ENCODE peak calls at places on chromosomes 6 and 20, in nine cellular contexts. N is dorsolateral prefrontal cortex, G is HFF-Myc, W is tibial nerve, A is AG04449, O is GM13976, F is RWPE1, L is astrocyte of the cerebellum, H is glutamatergic neuron. M is an unnamed sample.

GRCh38 chr6:151370509-151371078 is 20.8 kb downstream of the ZBTB2 start:
- DNase-seq in N (no peak), G (no peak), W (no peak), A (peak), O (no peak), F (no peak), L (no peak), H (no peak), M (no peak)

GRCh38 chr6:10416863-10417641 is 2.2 kb upstream of the TFAP2A start:
- DNase-seq in N (peak), G (no peak), W (no peak), A (no peak), O (no peak), F (no peak), L (no peak), H (peak), M (no peak)

GRCh38 chr6:90849686-90850085 is 262.8 kb upstream of the MAP3K7 start:
- DNase-seq in N (no peak), G (no peak), W (no peak), A (no peak), O (no peak), F (no peak), L (no peak), H (no peak), M (no peak)

GRCh38 chr6:51813904-51814303 is 273.5 kb downstream of the PKHD1 start:
- DNase-seq in N (no peak), G (no peak), W (no peak), A (no peak), O (no peak), F (no peak), L (no peak), H (no peak), M (no peak)

GRCh38 chr6:90005048-90005827 is 111.0 kb downstream of the GJA10 start:
- DNase-seq in N (no peak), G (no peak), W (peak), A (no peak), O (no peak), F (no peak), L (no peak), H (no peak), M (no peak)

GRCh38 chr6:42313038-42313437 is 95.4 kb upstream of the MRPS10 start:
- DNase-seq in N (peak), G (no peak), W (no peak), A (no peak), O (no peak), F (no peak), L (no peak), H (no peak), M (no peak)

GRCh38 chr20:40472905-40473304 is 216.1 kb downstream of the MAFB start:
- DNase-seq in N (no peak), G (no peak), W (no peak), A (no peak), O (no peak), F (no peak), L (no peak), H (no peak), M (no peak)

GRCh38 chr20:1824834-1825233 is 70.4 kb upstream of the SIRPA start:
- DNase-seq in N (no peak), G (no peak), W (no peak), A (no peak), O (no peak), F (no peak), L (no peak), H (no peak), M (no peak)

GRCh38 chr6:18328549-18328922 is 58.6 kb upstream of the RNF144B start:
- DNase-seq in N (no peak), G (no peak), W (no peak), A (no peak), O (no peak), F (no peak), L (no peak), H (no peak), M (no peak)

GRCh38 chr6:30717129-30717844 is at the start of gene MDC1:
- DNase-seq in N (peak), G (peak), W (peak), A (peak), O (peak), F (peak), L (peak), H (peak), M (peak)

GRCh38 chr6:47362857-47363461 is 53.3 kb upstream of the TNFRSF21 start:
- DNase-seq in N (no peak), G (no peak), W (no peak), A (no peak), O (no peak), F (no peak), L (no peak), H (no peak), M (no peak)

GRCh38 chr6:144805049-144805448 is 519.9 kb downstream of the UTRN start:
- DNase-seq in N (no peak), G (no peak), W (no peak), A (no peak), O (no peak), F (no peak), L (no peak), H (no peak), M (no peak)

GRCh38 chr6:29826271-29826670 is 1.4 kb upstream of the HLA-G start:
- DNase-seq in N (no peak), G (no peak), W (no peak), A (no peak), O (no peak), F (no peak), L (no peak), H (no peak), M (no peak)

GRCh38 chr20:25571817-25572216 is 13.5 kb downstream of the NINL start:
- DNase-seq in N (no peak), G (no peak), W (no peak), A (no peak), O (no peak), F (no peak), L (no peak), H (no peak), M (no peak)

GRCh38 chr6:106421491-106421890 is 61.0 kb downstream of the CRYBG1 start:
- DNase-seq in N (no peak), G (no peak), W (no peak), A (no peak), O (no peak), F (no peak), L (no peak), H (no peak), M (no peak)

GRCh38 chr6:15504581-15505350 is 158.1 kb downstream of the DTNBP1 start:
- DNase-seq in N (peak), G (peak), W (peak), A (peak), O (no peak), F (peak), L (peak), H (no peak), M (no peak)

GRCh38 chr6:122838060-122838780 is 49.2 kb downstream of the SMPDL3A start:
- DNase-seq in N (no peak), G (no peak), W (no peak), A (no peak), O (peak), F (peak), L (no peak), H (no peak), M (peak)

GRCh38 chr20:37494796-37495195 is 26.3 kb upstream of the NNAT start:
- DNase-seq in N (no peak), G (no peak), W (no peak), A (no peak), O (no peak), F (no peak), L (no peak), H (no peak), M (no peak)

GRCh38 chr20:25338112-25339023 is 52.3 kb downstream of the ABHD12 start:
- DNase-seq in N (no peak), G (no peak), W (no peak), A (no peak), O (peak), F (no peak), L (no peak), H (no peak), M (no peak)

GRCh38 chr20:58236612-58237317 is 8.3 kb upstream of the ANKRD60 start:
- DNase-seq in N (peak), G (peak), W (peak), A (no peak), O (peak), F (peak), L (peak), H (peak), M (peak)

GRCh38 chr20:60572991-60573390 is 614.8 kb downstream of the CDH26 start:
- DNase-seq in N (no peak), G (no peak), W (no peak), A (no peak), O (no peak), F (no peak), L (no peak), H (no peak), M (no peak)

GRCh38 chr6:3259491-3259958 is 778 bp downstream of the PSMG4 start:
- DNase-seq in N (no peak), G (no peak), W (no peak), A (no peak), O (no peak), F (peak), L (no peak), H (peak), M (no peak)

GRCh38 chr20:62048821-62049291 is 16.8 kb downstream of the TAF4 start:
- DNase-seq in N (no peak), G (no peak), W (no peak), A (no peak), O (no peak), F (no peak), L (no peak), H (no peak), M (no peak)

GRCh38 chr6:74568851-74569250 is 637.0 kb downstream of the COL12A1 start:
- DNase-seq in N (no peak), G (no peak), W (no peak), A (peak), O (no peak), F (no peak), L (no peak), H (no peak), M (no peak)

GRCh38 chr6:111625099-111625416 is 19.4 kb upstream of the TRAF3IP2 start:
- DNase-seq in N (no peak), G (no peak), W (no peak), A (no peak), O (no peak), F (no peak), L (no peak), H (no peak), M (no peak)

GRCh38 chr6:15962449-15962764 is 166.5 kb upstream of the MYLIP start:
- DNase-seq in N (no peak), G (peak), W (no peak), A (peak), O (peak), F (peak), L (peak), H (no peak), M (peak)

GRCh38 chr20:25376236-25376635 is 14.4 kb downstream of the ABHD12 start:
- DNase-seq in N (no peak), G (no peak), W (no peak), A (no peak), O (no peak), F (no peak), L (no peak), H (no peak), M (no peak)

GRCh38 chr20:44733341-44734069 is 12.2 kb upstream of the KCNK15 start:
- DNase-seq in N (peak), G (no peak), W (peak), A (no peak), O (peak), F (peak), L (peak), H (peak), M (peak)

GRCh38 chr20:9359561-9360308 is 154.7 kb upstream of the LAMP5 start:
- DNase-seq in N (no peak), G (peak), W (peak), A (no peak), O (no peak), F (peak), L (peak), H (peak), M (no peak)

GRCh38 chr6:885051-885590 is 192.2 kb upstream of the EXOC2 start:
- DNase-seq in N (no peak), G (no peak), W (no peak), A (no peak), O (no peak), F (no peak), L (no peak), H (no peak), M (no peak)

GRCh38 chr6:167793421-167793820 is 33.3 kb upstream of the AFDN start:
- DNase-seq in N (no peak), G (no peak), W (no peak), A (no peak), O (no peak), F (no peak), L (peak), H (no peak), M (no peak)

GRCh38 chr20:56626367-56627121 is 2.6 kb upstream of the TFAP2C start:
- DNase-seq in N (no peak), G (no peak), W (no peak), A (no peak), O (peak), F (peak), L (no peak), H (peak), M (no peak)
- TF ChIP-seq CTCF in N (no peak), G (peak), W (no peak), A (peak), O (no peak), F (peak), L (peak), H (peak), M (no peak)

DNA sequence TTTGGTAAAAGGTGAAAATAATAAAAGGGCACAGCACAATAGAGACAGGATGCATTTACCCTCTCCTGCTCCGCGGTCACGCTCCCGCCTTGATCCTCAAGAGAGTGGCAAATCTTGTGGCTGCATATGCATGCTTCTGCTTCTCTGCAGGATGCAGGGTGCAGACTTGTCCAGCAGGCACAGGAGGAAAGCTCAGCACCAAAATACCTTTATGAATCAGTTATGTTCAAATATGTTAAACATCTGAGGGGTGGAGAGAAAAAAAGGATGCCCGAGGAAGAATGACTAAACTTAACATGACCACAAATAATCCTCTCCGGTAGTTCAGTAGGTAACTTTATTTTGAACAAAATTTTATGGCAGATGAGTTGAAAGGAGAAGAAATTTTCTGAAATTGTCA is 366.1 kb upstream of the SOX4 start:
- DNase-seq in N (no peak), G (no peak), W (no peak), A (no peak), O (no peak), F (peak), L (peak), H (no peak), M (no peak)
- TF ChIP-seq CTCF in N (no peak), G (no peak), W (no peak), A (no peak), O (no peak), F (no peak), L (peak), H (no peak), M (no peak)

DNA sequence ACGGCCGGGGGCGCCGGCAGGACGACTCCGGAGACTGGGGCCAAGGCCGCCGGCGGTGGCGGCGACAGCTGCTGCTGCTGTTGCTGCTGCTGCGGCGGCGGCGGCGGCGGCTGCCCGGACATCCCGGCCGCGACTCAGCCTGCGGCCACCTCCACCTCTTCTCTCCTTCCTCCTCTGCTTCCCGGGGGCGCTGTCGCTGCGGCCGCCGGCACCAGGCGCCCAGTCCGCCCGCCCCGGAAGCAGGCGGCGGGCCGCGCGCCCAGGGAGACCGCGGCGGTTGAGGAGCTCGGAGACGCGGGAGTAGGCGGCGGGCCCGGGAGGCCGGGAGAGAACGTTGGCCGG is 280 bp downstream of the RANBP9 start:
- DNase-seq in N (no peak), G (no peak), W (no peak), A (no peak), O (no peak), F (no peak), L (no peak), H (peak), M (no peak)
- TF ChIP-seq CTCF in N (no peak), G (no peak), W (no peak), A (peak), O (no peak), F (no peak), L (no peak), H (no peak), M (peak)

GRCh38 chr20:137668-138131 is 4.7 kb upstream of the DEFB126 start:
- DNase-seq in N (no peak), G (no peak), W (no peak), A (no peak), O (no peak), F (no peak), L (no peak), H (no peak), M (no peak)
- TF ChIP-seq CTCF in N (no peak), G (peak), W (no peak), A (no peak), O (no peak), F (peak), L (no peak), H (peak), M (no peak)

GRCh38 chr6:101391772-101392560 is 1.5 kb upstream of the GRIK2 start:
- DNase-seq in N (no peak), G (no peak), W (no peak), A (no peak), O (no peak), F (no peak), L (no peak), H (peak), M (no peak)

GRCh38 chr6:101396552-101397173 is 3.2 kb downstream of the GRIK2 start:
- DNase-seq in N (no peak), G (peak), W (peak), A (no peak), O (peak), F (peak), L (peak), H (no peak), M (peak)

GRCh38 chr6:101395345-101395744 is 1.8 kb downstream of the GRIK2 start:
- DNase-seq in N (no peak), G (no peak), W (no peak), A (no peak), O (no peak), F (no peak), L (no peak), H (no peak), M (no peak)

GRCh38 chr6:101392561-101393230 is 812 bp upstream of the GRIK2 start:
- DNase-seq in N (no peak), G (no peak), W (no peak), A (no peak), O (no peak), F (no peak), L (no peak), H (peak), M (no peak)

DNA sequence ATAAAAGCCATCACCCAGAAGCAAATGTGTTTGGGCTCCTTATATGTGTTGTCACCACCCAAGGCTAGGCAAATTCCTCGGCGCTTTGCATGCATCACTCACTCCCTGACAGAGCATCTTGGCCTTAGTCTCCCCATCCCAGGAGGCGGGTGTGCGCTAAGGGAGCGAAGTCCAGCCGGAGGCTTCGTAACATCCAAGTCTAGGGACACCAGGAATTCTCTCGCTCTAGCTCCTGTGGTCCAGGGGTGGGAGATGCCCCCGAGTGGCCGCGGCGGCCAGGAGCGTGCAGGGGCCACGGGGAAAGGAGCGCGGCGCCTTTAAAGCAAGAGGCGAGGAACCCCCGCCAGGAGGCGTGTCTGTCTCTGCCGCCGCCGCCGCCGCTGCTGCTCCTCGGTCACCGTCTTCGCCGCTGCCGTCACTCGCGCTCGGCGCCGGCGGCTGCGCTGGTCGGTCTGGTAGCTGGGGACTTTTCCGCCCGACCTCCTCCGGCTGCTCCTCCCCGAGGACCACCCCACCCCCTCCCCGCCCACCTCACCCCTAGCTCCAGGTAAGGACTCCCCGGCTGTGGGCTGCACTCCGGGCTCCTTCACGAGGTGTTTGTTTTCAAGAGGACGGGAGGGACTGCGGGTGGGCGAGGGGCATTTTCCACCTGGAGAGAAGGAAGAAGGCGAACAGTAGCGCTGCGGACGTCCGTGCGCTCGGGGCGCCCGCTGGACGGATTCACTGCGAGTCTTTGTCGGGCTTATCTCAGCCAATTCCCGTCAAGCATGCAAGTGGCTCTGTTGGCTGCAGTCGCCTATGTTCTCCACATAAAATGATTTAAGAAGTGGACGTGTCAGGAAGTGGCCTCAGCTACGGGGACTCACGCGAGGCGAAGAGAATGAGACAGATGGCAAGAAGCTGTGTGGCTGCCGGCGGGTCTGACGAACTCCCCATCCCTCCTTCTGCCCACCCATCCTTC is at the start of gene GRIK2:
- DNase-seq in N (peak), G (no peak), W (no peak), A (no peak), O (peak), F (peak), L (no peak), H (peak), M (peak)
- TF ChIP-seq CTCF in N (peak), G (peak), W (peak), A (peak), O (no peak), F (peak), L (peak), H (peak), M (no peak)

GRCh38 chr20:33883164-33883563 is 72.0 kb downstream of the CHMP4B start:
- DNase-seq in N (no peak), G (no peak), W (no peak), A (no peak), O (peak), F (no peak), L (no peak), H (no peak), M (peak)
- TF ChIP-seq CTCF in N (no peak), G (no peak), W (no peak), A (no peak), O (no peak), F (no peak), L (no peak), H (no peak), M (peak)